ENCODE peak calls at places on chromosomes 6 and 20, in nine cellular contexts. G is breast epithelium, U is mucosa of descending colon, P is neural progenitor cell, R is mammary epithelial cell, Z is right lobe of liver, F is fibroblast of lung, A is A673, Y is body of pancreas. V is an unnamed sample. For H3K4me1, the result is how much of the 10 kb centered on the place peaks cover.

GRCh38 chr20:24993337-24994185 is 1.0 kb upstream of the APMAP start:
- DNase-seq in U (no peak), P (no peak), F (peak), Y (no peak), A (peak), R (peak), Z (no peak), G (no peak), V (no peak)

GRCh38 chr20:59831024-59831900 is 102.2 kb downstream of the SYCP2 start:
- DNase-seq in Y (no peak), Z (no peak), U (peak), G (no peak), P (no peak), F (no peak), R (peak), A (no peak), V (peak)

GRCh38 chr20:13416531-13416930 is 195.5 kb downstream of the ISM1 start:
- DNase-seq in G (no peak), U (no peak), R (no peak), Y (no peak), P (no peak), F (no peak), A (no peak), Z (no peak), V (no peak)

GRCh38 chr20:19692100-19692499 is 66.0 kb upstream of the RIN2 start:
- DNase-seq in G (no peak), R (peak), F (peak), A (no peak), U (no peak), Y (no peak), P (no peak), Z (no peak), V (no peak)

GRCh38 chr6:143594647-143595046 is 83.1 kb upstream of the PHACTR2 start:
- DNase-seq in Z (peak), Y (no peak), G (no peak), A (no peak), U (no peak), F (no peak), R (peak), P (no peak), V (peak)

GRCh38 chr6:46528956-46529750 is 37.9 kb upstream of the RCAN2 start:
- DNase-seq in Z (no peak), G (no peak), P (no peak), Y (no peak), F (no peak), U (no peak), A (no peak), R (no peak), V (no peak)

GRCh38 chr20:4919047-4919704 is 82.1 kb downstream of the SLC23A2 start:
- DNase-seq in R (no peak), P (no peak), A (no peak), Z (peak), Y (no peak), U (no peak), G (no peak), F (no peak), V (no peak)

GRCh38 chr20:23205656-23206055 is 119.5 kb upstream of the CD93 start:
- DNase-seq in Z (no peak), R (no peak), A (no peak), F (peak), Y (peak), U (peak), G (peak), P (peak), V (peak)

GRCh38 chr6:167163476-167164011 is 5.8 kb upstream of the GPR31 start:
- DNase-seq in G (no peak), Z (no peak), P (peak), F (no peak), U (no peak), R (no peak), A (no peak), Y (no peak), V (no peak)

GRCh38 chr20:40962733-40963504 is 65.7 kb upstream of the TOP1 start:
- DNase-seq in A (peak), G (peak), U (peak), Z (peak), P (peak), F (peak), Y (peak), R (peak), V (no peak)

GRCh38 chr20:5133998-5134397 is 7.2 kb downstream of the CDS2 start:
- DNase-seq in U (no peak), Y (no peak), F (no peak), Z (no peak), R (no peak), A (no peak), G (no peak), P (no peak), V (no peak)

GRCh38 chr6:133637436-133637835 is 251.5 kb upstream of the TCF21 start:
- DNase-seq in F (peak), G (no peak), A (no peak), R (no peak), Y (no peak), U (no peak), Z (no peak), P (no peak), V (no peak)

GRCh38 chr6:72968704-72969103 is 256.6 kb downstream of the KHDC1L start:
- DNase-seq in G (no peak), R (peak), Z (no peak), U (no peak), Y (no peak), P (no peak), F (no peak), A (no peak), V (peak)

GRCh38 chr6:21085206-21085605 is 508.3 kb upstream of the SOX4 start:
- DNase-seq in U (no peak), P (no peak), F (no peak), Z (no peak), G (no peak), R (no peak), Y (no peak), A (no peak), V (no peak)

GRCh38 chr6:26554669-26555504 is 16.7 kb downstream of the HMGN4 start:
- DNase-seq in R (peak), A (peak), Y (no peak), F (peak), U (no peak), G (no peak), P (peak), Z (no peak), V (peak)

GRCh38 chr6:33547499-33547898 is 32.6 kb downstream of the BAK1 start:
- DNase-seq in P (no peak), G (no peak), U (no peak), R (no peak), Y (no peak), A (no peak), Z (no peak), F (no peak), V (no peak)

GRCh38 chr6:106244931-106245330 is 80.6 kb downstream of the ATG5 start:
- DNase-seq in P (no peak), R (no peak), Z (no peak), G (no peak), Y (no peak), U (no peak), F (no peak), A (no peak), V (no peak)

DNA sequence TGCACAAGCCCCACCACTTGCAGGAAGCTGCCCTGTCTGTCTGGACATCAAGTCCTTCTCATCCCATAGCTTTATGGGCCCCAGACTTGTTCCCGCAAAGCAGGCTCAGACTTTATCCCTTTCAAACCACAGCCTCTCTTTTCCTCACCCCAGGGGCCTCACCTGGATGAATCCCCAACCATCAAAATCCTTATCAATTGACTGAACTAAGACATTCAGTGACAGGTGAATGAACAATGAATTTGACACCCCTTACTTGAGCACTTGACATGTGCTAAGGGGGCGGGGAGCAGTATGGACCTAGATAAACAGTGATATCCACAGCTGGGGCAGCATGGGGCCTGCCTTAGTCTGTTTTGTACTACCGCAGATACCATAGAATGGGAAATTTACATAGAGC is 5.0 kb downstream of the RAB44 start:
- DNase-seq in R (no peak), G (no peak), Z (no peak), A (no peak), Y (no peak), P (no peak), U (no peak), F (no peak), V (no peak)
- TF ChIP-seq CTCF in R (no peak), G (no peak), Z (no peak), A (no peak), Y (no peak), P (no peak), U (no peak), F (no peak), V (no peak)

GRCh38 chr6:109051301-109051700 is 43.3 kb downstream of the SESN1 start:
- DNase-seq in Y (no peak), R (no peak), A (no peak), U (no peak), Z (no peak), P (no peak), F (no peak), G (no peak), V (no peak)

GRCh38 chr6:109052015-109052651 is 42.5 kb downstream of the SESN1 start:
- DNase-seq in Z (no peak), R (no peak), G (no peak), P (no peak), U (no peak), A (no peak), Y (no peak), F (no peak), V (no peak)

GRCh38 chr6:109055771-109056235 is 38.8 kb downstream of the SESN1 start:
- DNase-seq in F (peak), R (peak), U (no peak), G (no peak), A (no peak), P (no peak), Z (no peak), Y (no peak), V (no peak)

GRCh38 chr6:109052852-109053251 is 41.8 kb downstream of the SESN1 start:
- DNase-seq in P (no peak), R (no peak), U (no peak), Y (no peak), A (no peak), Z (no peak), G (no peak), F (no peak), V (no peak)

GRCh38 chr6:109053285-109053684 is 41.4 kb downstream of the SESN1 start:
- DNase-seq in R (no peak), F (no peak), A (no peak), G (no peak), P (no peak), Y (no peak), Z (no peak), U (no peak), V (no peak)
- H3K4me1 ChIP-seq in R (under half), F (under half), A (under half), G (under half), P (under half), Y (under half), Z (under half), U (under half), V (under half)

GRCh38 chr6:74091133-74091793 is 395.3 kb downstream of the CD109 start:
- DNase-seq in A (peak), P (peak), G (no peak), Y (no peak), R (peak), F (peak), U (no peak), Z (no peak), V (peak)

GRCh38 chr6:74091794-74092157 is 395.8 kb downstream of the CD109 start:
- DNase-seq in F (peak), Y (no peak), Z (no peak), P (no peak), A (no peak), G (no peak), R (no peak), U (no peak), V (no peak)

GRCh38 chr6:74087898-74088297 is 391.9 kb downstream of the CD109 start:
- DNase-seq in Z (no peak), R (no peak), F (peak), G (no peak), U (no peak), Y (no peak), A (peak), P (no peak), V (no peak)
- TF ChIP-seq CTCF in Z (no peak), R (no peak), F (peak), G (no peak), U (no peak), Y (no peak), A (peak), P (peak), V (peak)

DNA sequence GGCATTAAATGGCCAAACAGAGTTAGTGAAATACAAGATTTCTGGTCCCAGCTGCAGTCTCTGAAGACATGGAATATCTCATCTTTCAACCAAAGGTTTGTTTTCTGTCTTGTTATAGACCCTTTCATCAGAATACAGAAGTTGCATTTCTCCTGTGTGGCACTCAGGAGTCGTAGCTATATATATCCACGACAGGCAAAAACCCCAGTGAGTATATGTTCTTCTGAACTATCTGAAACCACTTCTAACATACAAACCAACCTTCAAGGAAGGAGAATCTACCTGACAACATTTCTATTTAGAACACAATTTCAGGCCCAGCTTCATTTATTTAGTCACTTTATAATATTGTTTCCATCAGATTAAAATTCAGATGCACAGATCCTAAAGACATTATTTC is 92.7 kb downstream of the THEMIS start:
- DNase-seq in Y (no peak), U (no peak), R (no peak), G (no peak), F (no peak), P (no peak), Z (no peak), A (no peak), V (no peak)
- H3K4me1 ChIP-seq in Y (under half), U (under half), R (under half), G (under half), F (under half), P (under half), Z (under half), A (under half), V (under half)

DNA sequence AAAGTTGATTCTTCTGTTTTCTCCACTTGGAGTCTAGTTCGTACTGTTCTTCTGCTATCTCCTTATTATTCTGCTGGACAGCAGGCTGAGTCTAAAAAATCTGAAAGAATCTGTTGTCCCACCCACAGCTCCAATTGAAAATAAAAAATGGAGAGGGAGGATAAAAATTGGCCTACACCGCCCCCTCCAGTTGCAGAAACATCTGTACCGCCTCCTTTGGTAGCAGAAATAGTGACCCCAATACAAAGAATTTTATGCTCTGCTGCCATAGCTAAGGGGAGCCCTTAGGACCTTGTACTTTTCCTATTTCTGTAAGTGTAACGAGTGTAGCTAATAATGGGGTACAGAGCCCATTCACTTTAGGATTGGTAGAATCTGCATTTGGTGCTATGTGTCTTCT is 4.9 kb upstream of the FKBP1A start:
- DNase-seq in A (no peak), Z (no peak), Y (no peak), U (no peak), P (no peak), F (peak), G (no peak), R (no peak), V (no peak)
- TF ChIP-seq CTCF in A (peak), Z (peak), Y (peak), U (no peak), P (peak), F (peak), G (no peak), R (no peak), V (peak)

GRCh38 chr20:3812975-3813599 is 7.3 kb upstream of the AP5S1 start:
- DNase-seq in Y (no peak), F (no peak), Z (no peak), P (no peak), U (no peak), A (no peak), R (no peak), G (no peak), V (no peak)

GRCh38 chr20:3813758-3814581 is 6.4 kb upstream of the AP5S1 start:
- DNase-seq in Y (no peak), Z (no peak), R (no peak), G (no peak), A (no peak), P (no peak), F (no peak), U (no peak), V (no peak)

GRCh38 chr20:3808544-3808943 is 11.8 kb upstream of the AP5S1 start:
- DNase-seq in Y (no peak), R (no peak), G (no peak), Z (no peak), U (no peak), A (no peak), P (no peak), F (no peak), V (no peak)

GRCh38 chr20:3812259-3812681 is 8.1 kb upstream of the AP5S1 start:
- DNase-seq in Z (no peak), A (no peak), U (peak), G (no peak), Y (no peak), P (no peak), F (no peak), R (no peak), V (no peak)

GRCh38 chr20:3811421-3812258 is 8.7 kb upstream of the AP5S1 start:
- DNase-seq in U (peak), P (no peak), R (peak), A (peak), Y (peak), F (peak), Z (peak), G (peak), V (peak)
- H3K4me1 ChIP-seq in U (half or more), P (under half), R (under half), A (under half), Y (half or more), F (under half), Z (under half), G (under half), V (under half)

GRCh38 chr20:9615118-9615517 is 100.7 kb downstream of the LAMP5 start:
- DNase-seq in P (no peak), F (no peak), A (no peak), G (no peak), R (no peak), Z (no peak), U (no peak), Y (no peak), V (no peak)

GRCh38 chr20:9617062-9617461 is 102.7 kb downstream of the LAMP5 start:
- DNase-seq in Y (peak), U (no peak), P (peak), R (peak), G (no peak), A (peak), Z (peak), F (peak), V (no peak)

GRCh38 chr20:9615766-9616454 is 101.5 kb downstream of the LAMP5 start:
- DNase-seq in U (no peak), R (no peak), A (no peak), Z (no peak), Y (no peak), P (no peak), F (no peak), G (no peak), V (no peak)

GRCh38 chr20:9616455-9616805 is 102.0 kb downstream of the LAMP5 start:
- DNase-seq in U (no peak), G (no peak), A (no peak), Y (no peak), F (no peak), Z (no peak), R (no peak), P (no peak), V (no peak)

DNA sequence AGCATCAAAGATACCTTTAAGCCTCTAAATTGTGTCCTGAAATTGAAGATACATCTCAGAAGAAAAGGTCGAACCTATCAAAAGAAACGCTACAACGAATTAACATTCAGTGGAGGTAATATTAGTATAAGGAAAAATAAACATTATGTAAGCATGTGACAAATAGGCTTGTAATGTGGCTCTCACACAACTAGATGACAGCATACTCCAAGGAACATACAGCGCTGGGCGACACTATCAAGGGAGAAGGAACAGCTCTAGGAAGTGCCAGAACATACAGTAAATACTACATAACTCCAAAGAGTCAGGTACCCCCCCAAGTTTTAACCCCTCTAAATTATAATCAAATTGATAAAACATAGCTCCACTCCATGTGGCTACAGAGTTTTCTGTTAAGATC is 103.5 kb downstream of the LAMP5 start:
- DNase-seq in P (peak), U (no peak), F (peak), Z (no peak), Y (peak), G (no peak), A (peak), R (peak), V (peak)
- TF ChIP-seq CTCF in P (peak), U (no peak), F (peak), Z (peak), Y (peak), G (no peak), A (peak), R (peak), V (peak)